ENCODE peak calls at places on chromosomes 11 and 22, in five cellular contexts. X, N, B, O and S are unnamed samples. For H3K9me3, the result is how much of the 10 kb centered on the place peaks cover.

GRCh38 chr11:27963370-27963769 is 144.6 kb downstream of the KIF18A start:
- DNase-seq in X (no peak), N (no peak), B (no peak), O (no peak), S (no peak)

GRCh38 chr11:120547871-120548681 is 36.5 kb downstream of the GRIK4 start:
- DNase-seq in X (peak), N (peak), B (peak), O (peak), S (peak)

GRCh38 chr11:129374993-129375721 is 491 bp upstream of the BARX2 start:
- DNase-seq in X (peak), N (no peak), B (peak), O (no peak), S (no peak)

GRCh38 chr11:123755344-123755743 is 1.0 kb upstream of the OR6X1 start:
- DNase-seq in X (no peak), N (no peak), B (no peak), O (no peak), S (no peak)

GRCh38 chr11:114624455-114625207 is 29.0 kb upstream of the NXPE4 start:
- DNase-seq in X (peak), N (no peak), B (no peak), O (no peak), S (no peak)

GRCh38 chr11:5605849-5606248 is 9.4 kb downstream of the TRIM6 start:
- DNase-seq in X (no peak), N (no peak), B (no peak), O (no peak), S (no peak)

GRCh38 chr11:2742201-2742600 is 42.4 kb upstream of the KCNQ1OT1 start:
- DNase-seq in X (no peak), N (no peak), B (no peak), O (peak), S (no peak)

GRCh38 chr11:877565-877964 is 33.0 kb downstream of the CHID1 start:
- DNase-seq in X (no peak), N (peak), B (no peak), O (no peak), S (peak)

GRCh38 chr11:36744375-36745168 is 146.5 kb upstream of the RAG2 start:
- DNase-seq in X (peak), N (peak), B (peak), O (peak), S (peak)

GRCh38 chr11:123776160-123776559 is 21.8 kb upstream of the OR6X1 start:
- DNase-seq in X (no peak), N (no peak), B (no peak), O (no peak), S (no peak)

GRCh38 chr11:86692746-86693145 is 20.3 kb upstream of the ME3 start:
- DNase-seq in X (no peak), N (no peak), B (no peak), O (no peak), S (no peak)

GRCh38 chr22:30212363-30212995 is 34.1 kb downstream of the LIF start:
- DNase-seq in X (no peak), N (peak), B (no peak), O (peak), S (no peak)

GRCh38 chr22:35622132-35622913 is 5.2 kb upstream of the MB start:
- DNase-seq in X (peak), N (no peak), B (peak), O (no peak), S (peak)

GRCh38 chr22:27603111-27603822 is 198.3 kb downstream of the MN1 start:
- DNase-seq in X (no peak), N (no peak), B (no peak), O (peak), S (no peak)

GRCh38 chr11:67266424-67267187 is at the start of gene GRK2:
- DNase-seq in X (no peak), N (no peak), B (peak), O (peak), S (peak)

GRCh38 chr22:36331306-36331911 is 56.4 kb downstream of the MYH9 start:
- DNase-seq in X (peak), N (peak), B (peak), O (peak), S (peak)

GRCh38 chr11:47175746-47176327 is 842 bp downstream of the ARFGAP2 start:
- DNase-seq in X (no peak), N (no peak), B (no peak), O (no peak), S (no peak)

GRCh38 chr11:85809881-85810280 is 1.1 kb downstream of the SYTL2 start:
- DNase-seq in X (peak), N (no peak), B (peak), O (no peak), S (peak)

GRCh38 chr11:74011360-74012071 is 2.6 kb upstream of the UCP3 start:
- DNase-seq in X (no peak), N (no peak), B (no peak), O (no peak), S (no peak)

GRCh38 chr11:3056296-3057068 is 741 bp downstream of the CARS1 start:
- DNase-seq in X (peak), N (no peak), B (no peak), O (no peak), S (no peak)

GRCh38 chr11:32113200-32113599 is 22.3 kb downstream of the RCN1 start:
- DNase-seq in X (no peak), N (no peak), B (no peak), O (no peak), S (peak)

GRCh38 chr11:129968611-129969419 is 33.8 kb downstream of the PRDM10 start:
- DNase-seq in X (no peak), N (no peak), B (no peak), O (no peak), S (no peak)

GRCh38 chr11:64803163-64803845 is at the start of gene MAP4K2:
- DNase-seq in X (peak), N (peak), B (peak), O (peak), S (peak)

GRCh38 chr11:13965337-13965736 is 2.8 kb downstream of the SPON1 start:
- DNase-seq in X (peak), N (no peak), B (peak), O (no peak), S (no peak)

GRCh38 chr11:12914401-12914912 is 94.7 kb upstream of the RASSF10 start:
- DNase-seq in X (peak), N (no peak), B (peak), O (no peak), S (peak)

GRCh38 chr11:71928739-71929443 is at the start of gene RNF121:
- DNase-seq in X (peak), N (peak), B (peak), O (peak), S (peak)

GRCh38 chr11:69540118-69541000 is 58.9 kb downstream of the LINC01488 start:
- DNase-seq in X (no peak), N (no peak), B (peak), O (peak), S (no peak)

GRCh38 chr22:49046546-49047305 is 780.9 kb downstream of the BRD1 start:
- DNase-seq in X (peak), N (peak), B (peak), O (no peak), S (peak)

GRCh38 chr11:48244804-48245203 is at the start of gene OR4X2:
- DNase-seq in X (no peak), N (no peak), B (no peak), O (no peak), S (no peak)
- H3K9me3 ChIP-seq in X (under half), N (under half), B (under half), O (under half), S (under half)

GRCh38 chr11:18384157-18384641 is 10.2 kb upstream of the LDHA start:
- DNase-seq in X (peak), N (no peak), B (peak), O (peak), S (peak)
- H3K4me3 ChIP-seq in X (no peak), N (peak), B (no peak), O (no peak), S (no peak)

GRCh38 chr11:88259431-88259830 is 78.1 kb downstream of the CTSC start:
- DNase-seq in X (no peak), N (no peak), B (no peak), O (no peak), S (no peak)
- H3K9me3 ChIP-seq in X (under half), N (under half), B (under half), O (half or more), S (under half)

DNA sequence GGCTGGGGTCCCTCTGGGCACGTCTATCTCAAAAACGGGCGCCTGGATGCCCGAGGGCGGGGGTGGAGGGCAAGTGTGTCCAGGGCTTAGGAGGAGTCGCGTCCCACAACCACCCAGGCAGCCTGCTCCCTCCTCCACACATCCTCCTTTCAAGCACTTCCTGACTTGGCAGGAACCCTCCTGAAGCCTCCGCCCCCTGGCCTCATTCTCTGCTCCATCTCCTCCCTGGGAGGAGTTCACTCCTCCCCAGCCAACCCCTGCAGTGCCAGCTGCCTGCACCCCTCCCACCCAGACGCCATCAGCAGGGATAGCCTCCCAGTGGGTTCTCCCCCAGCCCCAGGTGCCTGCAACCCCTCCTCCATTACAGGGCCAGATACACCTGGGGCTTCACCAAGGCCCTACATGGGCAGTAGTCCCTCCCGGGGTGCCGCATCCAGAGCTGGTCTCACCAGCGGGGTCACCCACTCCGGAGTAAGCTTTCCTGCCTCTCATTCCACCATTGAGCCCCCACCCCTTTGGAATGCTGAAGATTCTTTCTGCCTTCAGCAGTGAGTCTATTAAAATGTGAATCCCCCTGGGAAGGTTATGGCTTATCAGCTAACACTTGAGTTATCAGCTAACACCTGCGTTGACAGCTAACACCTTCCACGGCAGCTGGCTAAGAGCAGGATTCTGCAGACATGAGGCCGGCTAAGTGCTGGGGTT is 24.4 kb downstream of the RTN4R start:
- DNase-seq in X (peak), N (no peak), B (peak), O (peak), S (peak)
- H3K4me3 ChIP-seq in X (no peak), N (no peak), B (no peak), O (no peak), S (no peak)

DNA sequence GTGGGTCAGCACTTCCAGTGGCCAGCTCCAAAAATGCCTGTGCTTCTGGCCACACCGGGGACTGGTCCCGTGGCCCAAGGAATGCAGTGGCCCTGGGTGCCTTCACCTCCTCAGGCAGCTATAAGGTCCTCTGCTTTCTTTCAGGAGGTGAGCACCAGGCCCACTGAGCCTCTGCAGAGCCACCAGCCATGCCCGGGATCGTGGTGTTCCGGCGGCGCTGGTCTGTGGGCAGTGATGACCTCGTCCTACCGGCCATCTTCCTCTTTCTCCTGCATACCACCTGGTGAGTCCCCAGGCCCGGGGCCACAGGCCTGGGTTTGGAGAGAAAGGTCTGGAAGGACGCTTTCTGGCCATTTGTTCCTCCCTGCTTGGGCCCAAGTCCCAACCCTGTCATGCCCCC is 32.5 kb upstream of the MYRF start:
- DNase-seq in X (no peak), N (no peak), B (no peak), O (no peak), S (no peak)
- H3K9me3 ChIP-seq in X (under half), N (under half), B (under half), O (under half), S (under half)

GRCh38 chr22:40043793-40044101 is 49.0 kb downstream of the FAM83F start:
- DNase-seq in X (no peak), N (no peak), B (no peak), O (no peak), S (no peak)
- H3K4me3 ChIP-seq in X (peak), N (peak), B (peak), O (peak), S (peak)

GRCh38 chr11:70548976-70549375 is 150.6 kb downstream of the CTTN start:
- DNase-seq in X (no peak), N (no peak), B (no peak), O (peak), S (no peak)

GRCh38 chr11:70547386-70547785 is 149.1 kb downstream of the CTTN start:
- DNase-seq in X (no peak), N (no peak), B (no peak), O (peak), S (peak)

GRCh38 chr11:70546179-70546940 is 148.0 kb downstream of the CTTN start:
- DNase-seq in X (no peak), N (no peak), B (no peak), O (peak), S (no peak)

GRCh38 chr11:70549386-70549785 is 151.1 kb downstream of the CTTN start:
- DNase-seq in X (no peak), N (no peak), B (no peak), O (peak), S (no peak)

GRCh38 chr11:70547821-70548670 is 149.7 kb downstream of the CTTN start:
- DNase-seq in X (peak), N (no peak), B (no peak), O (peak), S (peak)
- H3K9me3 ChIP-seq in X (under half), N (under half), B (under half), O (under half), S (under half)

DNA sequence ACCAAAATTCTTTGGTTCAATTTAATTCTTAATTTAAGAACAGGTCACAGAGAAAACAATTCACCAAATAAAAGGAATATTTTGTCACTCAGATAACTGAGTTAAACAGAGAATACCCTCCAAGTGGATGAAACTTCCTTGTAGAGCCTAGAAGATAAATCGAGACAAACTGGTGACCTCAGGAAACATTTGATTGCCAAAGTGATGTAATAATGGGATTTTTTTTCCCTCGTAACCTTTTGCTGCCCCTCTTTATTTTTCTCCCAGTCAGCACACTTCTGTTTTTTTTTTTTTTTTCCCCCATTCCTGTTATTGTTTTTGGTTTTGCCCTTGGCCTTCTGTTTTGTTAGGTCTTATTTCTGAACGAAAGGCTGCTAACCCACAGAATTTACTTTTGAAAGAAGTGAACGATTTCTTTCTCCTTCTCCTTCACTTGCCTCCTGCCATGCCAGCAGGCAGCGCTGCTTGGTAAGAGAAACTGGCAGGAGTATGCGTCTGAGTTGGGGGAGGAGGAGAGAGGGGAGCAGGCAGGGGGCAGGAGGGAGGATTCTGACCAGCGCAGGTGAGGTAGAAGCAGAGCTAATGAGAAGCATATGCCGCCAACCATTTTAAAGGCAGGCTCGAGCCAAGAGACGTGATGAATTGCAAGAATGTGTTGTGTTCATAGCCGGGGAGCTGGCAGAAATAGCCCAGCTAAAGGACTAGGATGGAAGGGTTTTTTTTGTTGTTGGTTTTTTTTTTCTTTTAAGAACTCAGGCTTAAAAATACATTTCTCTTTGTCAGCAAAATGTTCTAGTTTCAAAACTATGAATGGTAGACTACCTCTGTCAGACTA is 121.9 kb upstream of the MTMR2 start:
- DNase-seq in X (no peak), N (no peak), B (peak), O (no peak), S (no peak)
- H3K4me3 ChIP-seq in X (no peak), N (no peak), B (no peak), O (no peak), S (no peak)